ENCODE peak calls at places on chromosome 22, in five cellular contexts. F, L, T, M and A are unnamed samples.

GRCh38 chr22:20618488-20618887 is 111.1 kb downstream of the MED15 start:
- DNase-seq in L (no peak), F (no peak), T (no peak), M (no peak), A (no peak)

GRCh38 chr22:35312198-35313059 is 12.7 kb downstream of the TOM1 start:
- DNase-seq in F (no peak), T (no peak), L (no peak), M (peak), A (peak)

GRCh38 chr22:37981282-37982011 is 2.9 kb downstream of the SOX10 start:
- DNase-seq in L (no peak), M (no peak), F (no peak), T (no peak), A (no peak)

GRCh38 chr22:23773247-23774113 is 831 bp downstream of the MMP11 start:
- DNase-seq in F (no peak), L (no peak), T (no peak), M (no peak), A (no peak)

GRCh38 chr22:37704645-37705044 is 7.8 kb downstream of the TRIOBP start:
- DNase-seq in F (no peak), T (no peak), M (no peak), L (no peak), A (no peak)

GRCh38 chr22:37681001-37681424 is 5.1 kb upstream of the NOL12 start:
- DNase-seq in L (no peak), T (no peak), F (no peak), M (no peak), A (no peak)

GRCh38 chr22:16915711-16916110 is 90.5 kb upstream of the XKR3 start:
- DNase-seq in L (no peak), M (no peak), F (no peak), T (no peak), A (no peak)

GRCh38 chr22:49368976-49369725 is 458.5 kb downstream of the BRD1 start:
- DNase-seq in F (no peak), L (peak), M (no peak), T (peak), A (no peak)

GRCh38 chr22:44583854-44584253 is 85.8 kb upstream of the RTL6 start:
- DNase-seq in F (no peak), M (no peak), L (no peak), T (no peak), A (no peak)

GRCh38 chr22:44736581-44737413 is 15.6 kb upstream of the ARHGAP8 start:
- DNase-seq in T (no peak), M (no peak), F (no peak), L (no peak), A (no peak)

GRCh38 chr22:46841528-46841927 is 79.1 kb downstream of the TBC1D22A start:
- DNase-seq in M (no peak), L (no peak), F (no peak), T (no peak), A (no peak)

GRCh38 chr22:39634530-39635399 is 64.2 kb downstream of the CACNA1I start:
- DNase-seq in F (no peak), L (peak), T (no peak), M (peak), A (no peak)

GRCh38 chr22:24554316-24555159 is at the start of gene GUCD1:
- DNase-seq in L (no peak), T (no peak), F (peak), M (no peak), A (no peak)

GRCh38 chr22:44648085-44648820 is 53.8 kb upstream of the PRR5 start:
- DNase-seq in F (no peak), L (no peak), M (no peak), T (no peak), A (no peak)

GRCh38 chr22:44202261-44202789 is 21.6 kb downstream of the PARVG start:
- DNase-seq in F (no peak), M (peak), L (no peak), T (no peak), A (no peak)

GRCh38 chr22:44765571-44766285 is 13.4 kb downstream of the ARHGAP8 start:
- DNase-seq in T (no peak), F (no peak), M (no peak), L (no peak), A (no peak)

GRCh38 chr22:46336119-46337078 is 885 bp downstream of the TRMU start:
- DNase-seq in T (peak), L (no peak), M (no peak), F (no peak), A (no peak)

GRCh38 chr22:45262931-45263789 is 21.6 kb upstream of the UPK3A start:
- DNase-seq in F (peak), T (no peak), L (no peak), M (no peak), A (peak)

GRCh38 chr22:48451891-48452290 is 1375.8 kb downstream of the BRD1 start:
- DNase-seq in L (no peak), M (no peak), T (no peak), F (no peak), A (no peak)

GRCh38 chr22:18144105-18144504 is 5.9 kb upstream of the USP18 start:
- DNase-seq in T (no peak), F (no peak), L (no peak), M (no peak), A (no peak)

GRCh38 chr22:40326905-40327735 is 19.2 kb upstream of the ADSL start:
- DNase-seq in F (no peak), M (no peak), T (peak), L (no peak), A (no peak)

GRCh38 chr22:35705141-35705540 is 12.5 kb upstream of the APOL5 start:
- DNase-seq in L (no peak), T (no peak), M (peak), F (no peak), A (no peak)

GRCh38 chr22:37599161-37599560 is 9.5 kb upstream of the GGA1 start:
- DNase-seq in M (no peak), T (no peak), L (no peak), F (no peak), A (no peak)

GRCh38 chr22:44683237-44683636 is 18.8 kb upstream of the PRR5 start:
- DNase-seq in F (peak), T (no peak), L (no peak), M (no peak), A (peak)

GRCh38 chr22:21762712-21763581 is 27.4 kb upstream of the YPEL1 start:
- DNase-seq in T (no peak), L (no peak), M (no peak), F (peak), A (peak)

GRCh38 chr22:50189849-50190181 is 4.1 kb downstream of the TRABD start:
- DNase-seq in M (no peak), T (no peak), F (no peak), L (no peak), A (no peak)

GRCh38 chr22:48188211-48188845 is 1425.9 kb downstream of the TBC1D22A start:
- DNase-seq in M (no peak), T (no peak), F (no peak), L (peak), A (no peak)

GRCh38 chr22:17845340-17845739 is 71.1 kb upstream of the BID start:
- DNase-seq in M (no peak), T (no peak), L (no peak), F (no peak), A (no peak)

GRCh38 chr22:45866398-45867117 is 110.4 kb downstream of the WNT7B start:
- DNase-seq in F (peak), T (peak), M (no peak), L (no peak), A (peak)

GRCh38 chr22:36197065-36197440 is 4.6 kb downstream of the APOL4 start:
- DNase-seq in M (no peak), L (no peak), T (peak), F (no peak), A (no peak)

GRCh38 chr22:44430716-44431115 is 67.3 kb downstream of the RTL6 start:
- DNase-seq in F (no peak), L (no peak), M (no peak), T (no peak), A (peak)

GRCh38 chr22:37609240-37610152 is 862 bp downstream of the GGA1 start:
- DNase-seq in T (no peak), L (peak), M (no peak), F (peak), A (peak)

GRCh38 chr22:41504397-41504796 is 35.5 kb downstream of the ACO2 start:
- DNase-seq in M (no peak), F (no peak), T (no peak), L (no peak), A (no peak)

GRCh38 chr22:41512421-41513194 is 31.7 kb downstream of the POLR3H start:
- DNase-seq in M (no peak), L (peak), F (no peak), T (no peak), A (peak)

GRCh38 chr22:41511521-41511968 is 32.7 kb downstream of the POLR3H start:
- DNase-seq in M (no peak), F (no peak), L (no peak), T (no peak), A (no peak)

GRCh38 chr22:41507330-41508063 is 36.8 kb downstream of the POLR3H start:
- DNase-seq in F (no peak), L (no peak), T (no peak), M (no peak), A (no peak)

GRCh38 chr22:41508770-41509170 is 35.5 kb downstream of the POLR3H start:
- DNase-seq in F (no peak), L (no peak), M (no peak), T (no peak), A (no peak)
- TF ChIP-seq CTCF in F (no peak), L (no peak), M (no peak), T (no peak), A (no peak)

GRCh38 chr22:32826537-32826936 is 25.0 kb downstream of the TIMP3 start:
- DNase-seq in F (no peak), M (no peak), T (no peak), L (no peak), A (no peak)

GRCh38 chr22:32827061-32827602 is 25.6 kb downstream of the TIMP3 start:
- DNase-seq in M (no peak), L (no peak), T (no peak), F (no peak), A (no peak)

GRCh38 chr22:32829451-32829851 is 27.9 kb downstream of the TIMP3 start:
- DNase-seq in L (no peak), T (no peak), F (no peak), M (no peak), A (no peak)

GRCh38 chr22:32828561-32828960 is 27.1 kb downstream of the TIMP3 start:
- DNase-seq in M (no peak), F (no peak), L (no peak), T (no peak), A (no peak)

DNA sequence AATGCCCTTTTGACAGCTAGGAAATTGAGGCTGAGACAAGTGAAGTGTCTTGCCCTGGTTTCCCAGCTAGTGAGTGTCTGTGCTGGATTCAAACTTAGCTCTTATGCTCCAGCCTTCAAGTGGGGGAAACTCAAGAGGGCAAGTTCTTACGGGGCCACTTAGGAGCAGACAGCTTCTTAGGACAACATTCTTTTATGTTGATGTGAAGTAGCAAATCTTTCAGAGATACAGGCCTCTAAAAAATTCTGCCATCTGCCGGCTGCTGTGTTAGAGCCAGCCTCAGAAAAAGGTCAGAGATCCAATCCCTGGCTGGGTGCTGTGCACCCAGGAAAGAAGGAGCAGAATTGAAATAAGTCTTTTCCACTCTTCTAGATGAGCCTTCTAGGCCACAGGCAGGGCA is 26.6 kb downstream of the TIMP3 start:
- DNase-seq in L (no peak), T (no peak), M (no peak), F (no peak), A (no peak)
- TF ChIP-seq CTCF in L (no peak), T (no peak), M (no peak), F (no peak), A (no peak)

GRCh38 chr22:19488884-19489843 is 9.4 kb downstream of the CDC45 start:
- DNase-seq in F (no peak), L (no peak), M (no peak), T (no peak), A (no peak)
- TF ChIP-seq CTCF in F (no peak), L (no peak), M (no peak), T (no peak), A (no peak)

GRCh38 chr22:30537083-30537731 is 9.3 kb downstream of the SEC14L6 start:
- DNase-seq in L (no peak), M (no peak), T (no peak), F (no peak), A (no peak)

GRCh38 chr22:30535182-30535581 is 11.4 kb downstream of the SEC14L6 start:
- DNase-seq in M (no peak), L (no peak), T (no peak), F (no peak), A (no peak)

GRCh38 chr22:30526656-30527055 is 19.9 kb downstream of the SEC14L6 start:
- DNase-seq in M (no peak), T (no peak), L (no peak), F (no peak), A (no peak)

DNA sequence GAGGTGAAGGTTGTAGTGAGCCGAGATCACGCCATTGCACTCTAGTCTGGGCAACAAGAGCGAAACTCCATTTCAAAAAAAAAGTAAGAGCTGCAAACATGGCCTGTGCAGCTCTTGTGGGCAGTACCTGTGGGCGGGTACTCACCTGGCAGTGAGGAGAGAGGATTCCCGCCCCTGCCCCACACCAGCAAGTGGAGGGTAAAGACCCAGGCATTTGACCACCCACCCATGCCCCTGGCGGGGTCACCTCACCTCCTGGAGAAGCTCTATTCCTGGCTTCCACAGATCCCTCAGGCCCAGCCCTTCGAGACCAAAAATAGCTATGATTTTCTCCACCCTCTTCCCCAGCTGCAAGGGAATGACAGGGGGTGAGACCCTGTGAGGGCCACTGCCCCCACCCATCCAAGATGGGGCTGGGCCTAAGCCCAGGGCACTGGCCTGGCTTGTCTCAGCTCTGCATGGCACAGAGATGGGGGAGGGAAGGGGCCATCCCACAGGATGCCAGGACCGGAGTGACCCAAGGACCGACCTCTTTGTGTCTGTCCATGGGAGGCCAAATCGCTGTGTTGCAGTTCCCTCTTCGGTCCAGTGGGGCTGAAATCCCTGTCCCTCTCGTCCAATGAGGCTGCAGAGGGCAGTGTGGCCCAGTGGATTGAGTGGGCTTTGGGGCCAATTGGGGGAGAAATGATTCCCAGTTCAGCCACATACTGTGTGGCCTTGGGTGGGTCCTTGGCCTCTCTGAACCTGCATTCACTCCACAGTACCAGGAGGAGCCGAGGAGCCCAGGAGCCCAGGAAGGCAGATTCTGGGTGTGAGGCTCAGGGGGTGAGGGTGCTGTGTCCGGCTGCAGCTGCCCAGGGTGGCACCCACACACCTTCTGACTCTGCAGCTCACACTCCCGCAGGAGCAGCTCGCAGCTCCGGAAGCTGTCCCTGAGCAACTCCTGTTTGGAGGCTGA is 14.6 kb downstream of the SEC14L6 start:
- DNase-seq in T (no peak), M (no peak), L (no peak), F (no peak), A (no peak)
- TF ChIP-seq CTCF in T (no peak), M (no peak), L (no peak), F (no peak), A (no peak)

GRCh38 chr22:29480512-29481264 is 670 bp downstream of the NEFH start:
- DNase-seq in M (no peak), T (peak), L (no peak), F (no peak), A (no peak)
- TF ChIP-seq CTCF in M (no peak), T (peak), L (no peak), F (no peak), A (no peak)

DNA sequence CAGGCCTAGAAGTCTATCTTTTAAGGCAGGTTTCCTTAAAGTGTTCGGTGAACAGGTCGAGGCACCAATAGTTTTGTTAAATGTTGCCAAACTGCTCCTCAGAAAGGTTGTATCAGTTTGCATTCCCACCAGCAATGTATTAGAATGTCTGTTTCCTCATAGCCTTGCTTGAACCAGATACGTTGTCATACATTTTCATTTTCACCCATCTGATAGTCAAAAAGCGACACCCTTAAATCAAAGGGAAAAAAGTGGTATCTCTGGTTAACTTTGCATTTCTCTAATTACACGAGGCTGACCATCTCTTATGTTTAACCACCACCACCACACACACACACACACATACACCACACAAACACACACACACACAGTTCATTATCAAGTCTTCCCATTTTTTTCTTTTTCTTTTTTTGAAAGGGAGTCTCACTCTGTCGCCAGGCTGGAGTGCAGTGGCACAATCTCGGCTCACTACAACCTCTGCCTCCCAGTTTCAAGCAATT is 16.3 kb downstream of the PRR14L start:
- DNase-seq in L (no peak), T (no peak), F (no peak), M (no peak), A (no peak)
- TF ChIP-seq CTCF in L (no peak), T (no peak), F (no peak), M (no peak), A (no peak)

GRCh38 chr22:27617214-27617881 is 184.2 kb downstream of the MN1 start:
- DNase-seq in M (no peak), T (no peak), F (no peak), L (no peak), A (no peak)
- TF ChIP-seq CTCF in M (no peak), T (no peak), F (no peak), L (peak), A (no peak)

GRCh38 chr22:41620646-41621098 is at the start of gene DESI1:
- DNase-seq in T (no peak), M (no peak), F (peak), L (no peak), A (peak)
- TF ChIP-seq CTCF in T (no peak), M (no peak), F (no peak), L (no peak), A (no peak)

GRCh38 chr22:30822216-30823014 is 127.7 kb downstream of the OSBP2 start:
- DNase-seq in M (no peak), T (peak), F (no peak), L (no peak), A (no peak)

GRCh38 chr22:30821381-30821780 is 126.7 kb downstream of the OSBP2 start:
- DNase-seq in F (no peak), T (no peak), M (no peak), L (no peak), A (no peak)

GRCh38 chr22:30824096-30824495 is 129.4 kb downstream of the OSBP2 start:
- DNase-seq in M (no peak), T (no peak), L (no peak), F (no peak), A (no peak)

GRCh38 chr22:30821863-30822215 is 127.2 kb downstream of the OSBP2 start:
- DNase-seq in T (no peak), L (no peak), M (no peak), F (no peak), A (no peak)

DNA sequence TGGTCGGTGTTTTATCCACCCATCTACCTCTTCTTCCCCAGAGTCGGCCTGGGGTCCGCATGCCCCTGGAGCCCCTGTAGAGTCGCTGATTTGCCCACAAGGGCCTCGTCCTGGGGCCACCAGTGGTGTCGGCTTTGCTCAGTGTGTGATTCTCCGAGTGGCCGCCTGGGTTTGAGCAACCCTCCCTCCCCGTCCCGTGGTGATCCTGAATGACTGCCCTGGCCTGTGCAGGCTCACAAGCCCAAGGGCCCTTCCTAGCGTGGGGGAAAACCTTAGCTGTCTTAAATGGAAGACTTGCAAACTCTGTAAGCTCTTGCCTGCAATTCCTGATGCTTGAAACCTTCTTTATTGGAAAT is 128.3 kb downstream of the OSBP2 start:
- DNase-seq in L (no peak), T (peak), F (no peak), M (no peak), A (no peak)
- TF ChIP-seq CTCF in L (no peak), T (no peak), F (no peak), M (no peak), A (no peak)

GRCh38 chr22:42316988-42317387 is 46.5 kb upstream of the TCF20 start:
- DNase-seq in T (no peak), F (no peak), L (no peak), M (peak), A (no peak)

GRCh38 chr22:42315392-42315756 is 44.9 kb upstream of the TCF20 start:
- DNase-seq in L (no peak), M (no peak), T (no peak), F (no peak), A (no peak)

GRCh38 chr22:42313204-42313603 is 42.8 kb upstream of the TCF20 start:
- DNase-seq in F (no peak), T (no peak), M (no peak), L (no peak), A (no peak)

GRCh38 chr22:42314709-42315391 is 44.4 kb upstream of the TCF20 start:
- DNase-seq in F (no peak), T (no peak), M (no peak), L (no peak), A (no peak)

GRCh38 chr22:42313804-42314581 is 43.5 kb upstream of the TCF20 start:
- DNase-seq in M (no peak), F (peak), T (peak), L (peak), A (peak)
- TF ChIP-seq CTCF in M (no peak), F (peak), T (no peak), L (peak), A (peak)